ENCODE peak calls at places on chromosome 14, in ten cellular contexts. B is BJ; D is heart right ventricle; S is type B pancreatic cell; R is astrocyte; F is HCT116; C is nephron progenitor cell; P is upper lobe of right lung; W is fibroblast of lung; H is CD4-positive, alpha-beta T cell. G is an unnamed sample.
A peak's percentile ranks its signal among the peaks of the same experiment; 100 is the strongest.

GRCh38 chr14:77141592-77142288 is at the start of gene ZDHHC22:
- DNase-seq in B (no peak), D (no peak), S (no peak), R (no peak), F (no peak), C (no peak), P (no peak), W (no peak), H (no peak), G (no peak)

GRCh38 chr14:89422181-89422951 is 5.3 kb upstream of the FOXN3 start:
- DNase-seq in B (no peak), D (no peak), S (no peak), R (no peak), F (no peak), C (no peak), P (no peak), W (peak; percentile 66), H (no peak), G (no peak)

GRCh38 chr14:26765768-26766550 is 168.1 kb upstream of the NOVA1 start:
- DNase-seq in B (no peak), D (peak; percentile 12), S (no peak), R (peak; percentile 93), F (no peak), C (no peak), P (no peak), W (peak; percentile 99), H (no peak), G (no peak)

GRCh38 chr14:99727096-99727870 is 43.2 kb downstream of the CYP46A1 start:
- DNase-seq in B (no peak), D (no peak), S (peak; percentile 66), R (no peak), F (no peak), C (no peak), P (peak; percentile 46), W (no peak), H (no peak), G (no peak)

GRCh38 chr14:51552275-51552674 is 99.4 kb upstream of the FRMD6 start:
- DNase-seq in B (no peak), D (no peak), S (no peak), R (no peak), F (no peak), C (no peak), P (no peak), W (no peak), H (no peak), G (no peak)

GRCh38 chr14:29857545-29857944 is 70.1 kb downstream of the PRKD1 start:
- DNase-seq in B (no peak), D (no peak), S (no peak), R (no peak), F (no peak), C (no peak), P (no peak), W (no peak), H (no peak), G (no peak)

GRCh38 chr14:29821665-29822429 is 105.8 kb downstream of the PRKD1 start:
- DNase-seq in B (no peak), D (no peak), S (no peak), R (no peak), F (no peak), C (no peak), P (no peak), W (no peak), H (no peak), G (no peak)

GRCh38 chr14:46490150-46490769 is 161.3 kb downstream of the RPL10L start:
- DNase-seq in B (no peak), D (no peak), S (no peak), R (peak; percentile 1), F (peak; percentile 12), C (no peak), P (no peak), W (no peak), H (no peak), G (peak; percentile 6)

GRCh38 chr14:65251213-65251612 is 148.9 kb upstream of the MAX start:
- DNase-seq in B (peak; percentile 93), D (no peak), S (no peak), R (peak; percentile 97), F (no peak), C (no peak), P (no peak), W (peak; percentile 95), H (no peak), G (no peak)

GRCh38 chr14:101005447-101005846 is 101.9 kb upstream of the RTL1 start:
- DNase-seq in B (no peak), D (peak; percentile 37), S (no peak), R (no peak), F (no peak), C (no peak), P (no peak), W (no peak), H (no peak), G (no peak)

GRCh38 chr14:50794063-50794645 is 36.8 kb downstream of the NIN start:
- DNase-seq in B (no peak), D (no peak), S (no peak), R (no peak), F (no peak), C (no peak), P (no peak), W (no peak), H (no peak), G (no peak)

GRCh38 chr14:93901813-93902212 is 25.3 kb upstream of the FAM181A start:
- DNase-seq in B (no peak), D (no peak), S (no peak), R (no peak), F (no peak), C (no peak), P (no peak), W (no peak), H (no peak), G (no peak)

GRCh38 chr14:87691482-87691881 is 301.5 kb downstream of the GALC start:
- DNase-seq in B (no peak), D (no peak), S (no peak), R (no peak), F (no peak), C (no peak), P (peak; percentile 65), W (no peak), H (no peak), G (no peak)

GRCh38 chr14:61573748-61574513 is 121.4 kb upstream of the HIF1A start:
- DNase-seq in B (no peak), D (no peak), S (no peak), R (peak; percentile 74), F (no peak), C (no peak), P (no peak), W (no peak), H (no peak), G (no peak)

GRCh38 chr14:55505846-55506245 is 65.4 kb upstream of the TBPL2 start:
- DNase-seq in B (no peak), D (no peak), S (no peak), R (no peak), F (no peak), C (no peak), P (no peak), W (no peak), H (no peak), G (no peak)

GRCh38 chr14:31897581-31898186 is 179.4 kb upstream of the ARHGAP5 start:
- DNase-seq in B (no peak), D (no peak), S (no peak), R (no peak), F (no peak), C (no peak), P (no peak), W (peak; percentile 17), H (no peak), G (no peak)
- TF ChIP-seq CTCF in B (no peak), D (no peak), S (no peak), R (no peak), F (no peak), C (no peak), P (no peak), W (no peak), H (no peak), G (no peak)

GRCh38 chr14:24093901-24094838 is at the start of gene PCK2:
- DNase-seq in B (peak; percentile 84), D (peak; percentile 90), S (peak; percentile 86), R (peak; percentile 59), F (peak; percentile 85), C (peak; percentile 85), P (peak; percentile 99), W (peak; percentile 92), H (peak; percentile 58), G (peak; percentile 91)
- TF ChIP-seq CTCF in B (peak; percentile 21), D (no peak), S (no peak), R (no peak), F (no peak), C (no peak), P (no peak), W (peak; percentile 26), H (no peak), G (no peak)

DNA sequence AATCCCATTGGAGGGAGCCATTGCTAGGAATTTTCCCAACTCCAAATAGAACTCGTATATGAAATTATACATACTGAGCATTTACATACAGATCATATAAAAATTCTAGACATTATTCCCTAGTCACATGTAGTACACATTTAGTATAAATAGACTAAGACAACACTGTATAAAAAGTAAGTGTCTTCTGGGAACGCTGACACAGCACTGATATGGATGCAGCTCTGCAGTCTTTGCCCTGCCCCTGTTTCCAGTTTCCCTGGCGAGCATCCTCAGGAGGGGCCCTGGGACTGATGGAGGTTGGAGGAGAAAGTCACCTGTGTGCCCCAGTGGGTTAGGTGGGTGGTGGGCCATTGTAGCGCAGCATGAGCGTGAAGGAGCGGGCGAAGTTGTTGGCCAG is 97.8 kb upstream of the CLMN start:
- DNase-seq in B (no peak), D (no peak), S (no peak), R (no peak), F (no peak), C (no peak), P (no peak), W (no peak), H (no peak), G (no peak)
- TF ChIP-seq CTCF in B (no peak), D (no peak), S (peak; percentile 35), R (no peak), F (no peak), C (no peak), P (no peak), W (no peak), H (no peak), G (no peak)

GRCh38 chr14:21791749-21792148 is 118.1 kb upstream of the OR4E1 start:
- DNase-seq in B (no peak), D (no peak), S (no peak), R (no peak), F (no peak), C (no peak), P (no peak), W (no peak), H (no peak), G (no peak)

GRCh38 chr14:21795456-21795855 is 121.8 kb upstream of the OR4E1 start:
- DNase-seq in B (no peak), D (no peak), S (no peak), R (no peak), F (no peak), C (no peak), P (no peak), W (no peak), H (no peak), G (no peak)

GRCh38 chr14:21802441-21802840 is 128.8 kb upstream of the OR4E1 start:
- DNase-seq in B (no peak), D (no peak), S (no peak), R (no peak), F (no peak), C (no peak), P (no peak), W (no peak), H (no peak), G (no peak)

DNA sequence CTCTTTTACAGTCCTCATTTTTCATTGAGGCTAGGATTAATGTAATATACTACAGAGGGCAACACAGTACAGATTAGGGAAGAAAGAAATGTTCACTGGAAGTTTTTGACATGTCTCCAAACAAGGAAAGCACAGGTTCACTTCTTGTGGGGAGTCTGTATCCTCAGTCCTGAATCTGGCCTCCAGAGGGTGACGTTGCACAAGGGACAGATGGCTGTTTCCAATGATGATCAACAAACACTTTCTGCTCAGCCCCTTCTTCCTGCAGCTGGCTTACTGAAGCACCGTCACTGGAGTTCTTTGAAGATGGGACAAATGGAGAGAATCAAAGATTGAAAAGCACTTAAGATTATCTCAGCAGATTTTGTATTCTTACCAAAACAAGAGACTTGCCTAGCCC is 123.3 kb upstream of the OR4E1 start:
- DNase-seq in B (no peak), D (no peak), S (no peak), R (no peak), F (no peak), C (no peak), P (no peak), W (no peak), H (no peak), G (no peak)
- TF ChIP-seq CTCF in B (no peak), D (no peak), S (no peak), R (no peak), F (no peak), C (no peak), P (no peak), W (no peak), H (no peak), G (no peak)

G was measured in GM10248.